ENCODE peak calls at places on chromosome 10, in nine cellular contexts. B, S, O, C, L, N, D, I and J are unnamed samples.

GRCh38 chr10:127118024-127118423 is 78.4 kb downstream of the INSYN2A start:
- DNase-seq in I (no peak), B (no peak), L (no peak), O (no peak), D (no peak), N (no peak), S (no peak), C (no peak), J (no peak)

GRCh38 chr10:91798736-91799579 is 732 bp downstream of the TNKS2 start:
- DNase-seq in C (peak; percentile 75), D (no peak), N (peak; percentile 40), B (peak; percentile 29), O (no peak), I (peak; percentile 79), L (peak; percentile 77), S (peak; percentile 26), J (peak; percentile 33)

GRCh38 chr10:122342293-122343134 is 32.0 kb upstream of the PLEKHA1 start:
- DNase-seq in L (no peak), D (no peak), N (peak; percentile 48), O (no peak), S (peak; percentile 44), I (peak; percentile 78), C (peak; percentile 76), B (peak; percentile 39), J (no peak)

GRCh38 chr10:29189272-29189671 is 99.6 kb upstream of the LYZL1 start:
- DNase-seq in L (no peak), I (no peak), D (no peak), C (no peak), B (no peak), O (no peak), N (no peak), S (no peak), J (no peak)

GRCh38 chr10:119453313-119453712 is 89.2 kb downstream of the RGS10 start:
- DNase-seq in D (no peak), S (no peak), O (no peak), I (no peak), N (no peak), B (no peak), C (no peak), L (peak; percentile 52), J (no peak)

GRCh38 chr10:121027390-121027789 is 176.2 kb downstream of the WDR11 start:
- DNase-seq in L (no peak), B (no peak), O (no peak), S (no peak), N (no peak), D (no peak), C (no peak), I (no peak), J (no peak)

GRCh38 chr10:126433351-126433750 is 45.1 kb upstream of the ADAM12 start:
- DNase-seq in B (no peak), L (no peak), O (no peak), I (no peak), C (no peak), D (no peak), S (no peak), N (no peak), J (no peak)

GRCh38 chr10:101903827-101904520 is 60.4 kb upstream of the KCNIP2 start:
- DNase-seq in D (no peak), S (no peak), L (no peak), B (no peak), O (no peak), N (no peak), C (no peak), I (no peak), J (peak; percentile 19)

GRCh38 chr10:101512741-101513140 is 75.3 kb downstream of the POLL start:
- DNase-seq in L (no peak), N (no peak), S (no peak), O (no peak), I (no peak), B (no peak), C (no peak), D (no peak), J (no peak)

GRCh38 chr10:84333864-84334451 is 5.6 kb downstream of the CCSER2 start:
- DNase-seq in O (no peak), I (no peak), C (peak; percentile 71), L (no peak), S (no peak), B (peak; percentile 18), D (no peak), N (no peak), J (no peak)

GRCh38 chr10:24891823-24892222 is 60.6 kb downstream of the PRTFDC1 start:
- DNase-seq in L (no peak), D (no peak), B (no peak), O (no peak), C (no peak), S (peak; percentile 46), N (no peak), I (no peak), J (no peak)

GRCh38 chr10:103752680-103753248 is 102.6 kb downstream of the SH3PXD2A start:
- DNase-seq in N (no peak), L (no peak), O (no peak), C (no peak), D (no peak), I (peak; percentile 69), B (peak; percentile 29), S (peak; percentile 35), J (no peak)

GRCh38 chr10:120474956-120475355 is 17.9 kb downstream of the PLPP4 start:
- DNase-seq in N (no peak), S (no peak), D (no peak), I (no peak), O (no peak), B (no peak), C (no peak), L (no peak), J (no peak)

GRCh38 chr10:10930979-10931743 is 86.5 kb upstream of the CELF2 start:
- DNase-seq in C (no peak), L (no peak), B (no peak), O (no peak), S (no peak), I (peak; percentile 53), D (no peak), N (no peak), J (no peak)

GRCh38 chr10:1629326-1630036 is 107.8 kb downstream of the ADARB2 start:
- DNase-seq in B (no peak), O (no peak), D (no peak), L (peak; percentile 36), I (peak; percentile 67), C (no peak), N (no peak), S (no peak), J (no peak)

GRCh38 chr10:79223346-79224048 is 123.8 kb upstream of the PPIF start:
- DNase-seq in I (peak; percentile 69), S (no peak), N (peak; percentile 85), D (peak; percentile 71), L (peak; percentile 90), O (peak; percentile 34), C (no peak), B (no peak), J (no peak)
- H3K27ac ChIP-seq in I (peak overlapping the region; percentile 72), S (peak overlapping the region; percentile 30), N (peak overlapping the region; percentile 89), D (peak overlapping the region; percentile 94), L (peak overlapping the region; percentile 83), O (peak overlapping the region; percentile 83), C (no peak overlapping the region), B (no peak overlapping the region), J (peak overlapping the region; percentile 60)

GRCh38 chr10:63458177-63458576 is 7.6 kb downstream of the JMJD1C start:
- DNase-seq in I (no peak), D (no peak), C (no peak), L (no peak), B (no peak), N (no peak), S (no peak), O (no peak), J (no peak)

GRCh38 chr10:63452524-63452923 is 13.3 kb downstream of the JMJD1C start:
- DNase-seq in I (no peak), L (no peak), N (no peak), D (no peak), O (no peak), C (no peak), S (no peak), B (no peak), J (no peak)

GRCh38 chr10:63457576-63457975 is 8.2 kb downstream of the JMJD1C start:
- DNase-seq in I (no peak), O (no peak), D (no peak), S (no peak), L (no peak), N (no peak), C (no peak), B (no peak), J (no peak)

GRCh38 chr10:63455507-63455906 is 10.3 kb downstream of the JMJD1C start:
- DNase-seq in L (no peak), B (no peak), C (no peak), O (no peak), I (no peak), S (no peak), N (no peak), D (no peak), J (no peak)

DNA sequence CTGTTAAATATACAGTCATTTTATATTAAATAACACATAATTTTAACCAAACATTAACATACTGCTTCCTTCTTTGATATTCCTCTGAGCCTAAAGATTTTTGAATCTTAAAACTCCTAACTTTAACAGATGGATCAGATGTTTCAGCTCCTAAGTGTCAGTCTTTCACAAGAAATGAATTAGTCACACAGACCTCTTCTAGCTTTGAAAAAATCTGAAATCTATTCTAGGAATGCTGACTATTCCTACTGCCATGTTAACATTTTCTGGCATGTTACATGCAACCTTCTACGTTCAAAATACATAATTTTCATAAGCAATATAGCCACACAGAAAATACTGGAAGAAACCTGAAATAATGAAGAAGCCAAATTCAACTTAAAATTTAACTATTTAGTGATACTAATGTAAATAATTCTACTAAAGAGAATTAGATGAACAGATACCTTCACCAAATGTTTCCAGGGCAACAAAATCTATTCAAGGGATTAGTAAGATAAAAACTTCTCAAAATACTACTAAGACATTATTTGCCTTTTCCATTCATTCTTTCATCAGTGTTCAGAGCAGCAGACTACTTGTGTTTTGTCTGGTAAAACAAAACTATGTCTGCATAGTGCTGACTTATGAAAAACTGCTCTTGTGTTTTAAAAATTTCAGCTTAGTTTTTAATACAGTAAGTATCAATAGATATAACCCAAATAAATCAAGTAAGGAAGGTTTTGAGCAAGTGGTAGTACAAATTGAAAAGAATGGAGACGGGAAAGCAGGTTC is 9.2 kb downstream of the JMJD1C start:
- DNase-seq in N (no peak), I (no peak), L (no peak), O (no peak), S (no peak), C (no peak), B (no peak), D (no peak), J (no peak)
- H3K27ac ChIP-seq in N (no peak overlapping the region), I (no peak overlapping the region), L (no peak overlapping the region), O (no peak overlapping the region), S (no peak overlapping the region), C (no peak overlapping the region), B (no peak overlapping the region), D (no peak overlapping the region), J (no peak overlapping the region)

GRCh38 chr10:44042926-44043602 is 341.8 kb downstream of the CXCL12 start:
- DNase-seq in N (no peak), I (no peak), D (no peak), L (no peak), B (no peak), S (no peak), O (no peak), C (no peak), J (no peak)
- H3K27ac ChIP-seq in N (no peak overlapping the region), I (no peak overlapping the region), D (peak overlapping the region; percentile 72), L (no peak overlapping the region), B (no peak overlapping the region), S (no peak overlapping the region), O (no peak overlapping the region), C (no peak overlapping the region), J (no peak overlapping the region)

GRCh38 chr10:60594476-60595051 is 183.7 kb upstream of the CDK1 start:
- DNase-seq in L (no peak), O (no peak), I (peak; percentile 57), N (no peak), C (no peak), B (no peak), D (no peak), S (peak; percentile 14), J (no peak)

GRCh38 chr10:60591119-60591518 is 187.2 kb upstream of the CDK1 start:
- DNase-seq in N (no peak), O (no peak), I (no peak), L (no peak), B (no peak), C (no peak), D (no peak), S (no peak), J (no peak)
- H3K27ac ChIP-seq in N (no peak overlapping the region), O (no peak overlapping the region), I (no peak overlapping the region), L (no peak overlapping the region), B (no peak overlapping the region), C (no peak overlapping the region), D (no peak overlapping the region), S (no peak overlapping the region), J (no peak overlapping the region)